ENCODE peak calls at places on chromosomes 6 and 20, in eight cellular contexts. P is stimulated activated CD8-positive, alpha-beta memory T cell treated with anti-CD3 and anti-CD28 coated beads, Interleukin-2, amount 100 ng/mL, for 1 hour; U is KBM-7; F is progenitor cell of endocrine pancreas; O is stimulated activated naive CD8-positive, alpha-beta T cell treated with anti-CD3 and anti-CD28 coated beads, Interleukin-15, amount 100 ng/mL, for 72 hours; A is effector memory CD8-positive, alpha-beta T cell; K is RWPE1; X is adipocyte. Y is an unnamed sample.

GRCh38 chr20:38275815-38276550 is 15.4 kb upstream of the KIAA1755 start:
- DNase-seq in P (no peak), U (peak), F (no peak), O (no peak), A (no peak), K (peak), X (peak), Y (no peak)

GRCh38 chr20:40689100-40689942 is at the start of gene MAFB:
- DNase-seq in P (no peak), U (peak), F (peak), O (peak), A (peak), K (peak), X (peak), Y (no peak)

GRCh38 chr20:50617022-50617421 is 74.3 kb downstream of the RIPOR3 start:
- DNase-seq in P (no peak), U (no peak), F (no peak), O (no peak), A (no peak), K (no peak), X (no peak), Y (no peak)

GRCh38 chr6:128889870-128890269 is 6.9 kb downstream of the LAMA2 start:
- DNase-seq in P (no peak), U (no peak), F (no peak), O (no peak), A (no peak), K (no peak), X (no peak), Y (no peak)

GRCh38 chr20:59004763-59005522 is 2.1 kb downstream of the CTSZ start:
- DNase-seq in P (no peak), U (peak), F (no peak), O (peak), A (no peak), K (no peak), X (no peak), Y (no peak)

GRCh38 chr20:62156592-62157386 is 13.2 kb downstream of the SS18L1 start:
- DNase-seq in P (peak), U (peak), F (peak), O (peak), A (peak), K (no peak), X (peak), Y (peak)

GRCh38 chr6:6972456-6972855 is 135.3 kb upstream of the RREB1 start:
- DNase-seq in P (no peak), U (no peak), F (no peak), O (no peak), A (no peak), K (peak), X (no peak), Y (no peak)

GRCh38 chr6:43743682-43744381 is 26.2 kb upstream of the VEGFA start:
- DNase-seq in P (no peak), U (no peak), F (no peak), O (no peak), A (no peak), K (no peak), X (no peak), Y (no peak)

GRCh38 chr20:17633221-17633849 is 48.7 kb downstream of the RRBP1 start:
- DNase-seq in P (no peak), U (no peak), F (no peak), O (no peak), A (no peak), K (no peak), X (no peak), Y (no peak)

GRCh38 chr6:149014631-149015171 is 267.9 kb downstream of the UST start:
- DNase-seq in P (no peak), U (no peak), F (no peak), O (no peak), A (no peak), K (no peak), X (no peak), Y (no peak)

GRCh38 chr20:38979842-38980241 is 17.7 kb downstream of the DHX35 start:
- DNase-seq in P (no peak), U (no peak), F (no peak), O (no peak), A (no peak), K (no peak), X (no peak), Y (no peak)

GRCh38 chr6:13545885-13546284 is 28.5 kb upstream of the SIRT5 start:
- DNase-seq in P (no peak), U (no peak), F (no peak), O (no peak), A (no peak), K (no peak), X (no peak), Y (no peak)

GRCh38 chr6:2505624-2506023 is 245.1 kb downstream of the MYLK4 start:
- DNase-seq in P (no peak), U (peak), F (no peak), O (no peak), A (no peak), K (no peak), X (no peak), Y (no peak)

GRCh38 chr20:45993197-45993951 is 15.3 kb upstream of the MMP9 start:
- DNase-seq in P (no peak), U (no peak), F (no peak), O (no peak), A (no peak), K (peak), X (peak), Y (no peak)

GRCh38 chr6:127162808-127163207 is 44.3 kb downstream of the RSPO3 start:
- DNase-seq in P (no peak), U (no peak), F (no peak), O (no peak), A (no peak), K (no peak), X (no peak), Y (no peak)

GRCh38 chr20:57386762-57387161 is 4.4 kb upstream of the RBM38 start:
- DNase-seq in P (no peak), U (no peak), F (no peak), O (no peak), A (no peak), K (no peak), X (no peak), Y (no peak)

GRCh38 chr20:10505320-10506226 is 70.5 kb downstream of the SLX4IP start:
- DNase-seq in P (no peak), U (peak), F (no peak), O (no peak), A (no peak), K (peak), X (peak), Y (no peak)

GRCh38 chr6:40722081-40722480 is 134.9 kb upstream of the LRFN2 start:
- DNase-seq in P (no peak), U (no peak), F (no peak), O (no peak), A (no peak), K (no peak), X (peak), Y (no peak)

GRCh38 chr6:15588966-15589634 is 73.7 kb downstream of the DTNBP1 start:
- DNase-seq in P (no peak), U (no peak), F (no peak), O (peak), A (no peak), K (no peak), X (peak), Y (no peak)

GRCh38 chr6:11143394-11144371 is 32.2 kb upstream of the ERVFRD-1 start:
- DNase-seq in P (no peak), U (peak), F (no peak), O (no peak), A (no peak), K (peak), X (peak), Y (no peak)

GRCh38 chr6:16635810-16636602 is 125.3 kb downstream of the ATXN1 start:
- DNase-seq in P (no peak), U (peak), F (no peak), O (peak), A (no peak), K (peak), X (peak), Y (no peak)

GRCh38 chr6:24980507-24981384 is 45.0 kb upstream of the RIPOR2 start:
- DNase-seq in P (no peak), U (no peak), F (no peak), O (no peak), A (no peak), K (no peak), X (peak), Y (no peak)

GRCh38 chr20:47603260-47603659 is 101.6 kb downstream of the NCOA3 start:
- DNase-seq in P (no peak), U (no peak), F (no peak), O (no peak), A (no peak), K (no peak), X (no peak), Y (no peak)

GRCh38 chr6:167565884-167566491 is 241.1 kb downstream of the TTLL2 start:
- DNase-seq in P (no peak), U (no peak), F (no peak), O (no peak), A (no peak), K (no peak), X (no peak), Y (no peak)

GRCh38 chr20:986733-987355 is 15.3 kb downstream of the RSPO4 start:
- DNase-seq in P (no peak), U (no peak), F (no peak), O (no peak), A (no peak), K (peak), X (no peak), Y (no peak)

GRCh38 chr20:30599990-30600389 is 657.5 kb upstream of the DEFB115 start:
- DNase-seq in P (no peak), U (no peak), F (no peak), O (no peak), A (no peak), K (no peak), X (no peak), Y (no peak)

GRCh38 chr6:42101186-42101657 is 41.2 kb downstream of the C6orf132 start:
- DNase-seq in P (no peak), U (no peak), F (no peak), O (no peak), A (no peak), K (no peak), X (no peak), Y (no peak)

GRCh38 chr6:108083349-108083748 is 8.8 kb upstream of the OSTM1 start:
- DNase-seq in P (no peak), U (no peak), F (no peak), O (no peak), A (no peak), K (no peak), X (no peak), Y (no peak)

GRCh38 chr20:20521736-20522135 is 153.8 kb downstream of the INSM1 start:
- DNase-seq in P (no peak), U (no peak), F (no peak), O (no peak), A (no peak), K (no peak), X (no peak), Y (no peak)

GRCh38 chr20:41214666-41215065 is 77.3 kb downstream of the PLCG1 start:
- DNase-seq in P (no peak), U (no peak), F (no peak), O (no peak), A (no peak), K (no peak), X (no peak), Y (no peak)

GRCh38 chr6:32886674-32887383 is 32.8 kb downstream of the PSMB9 start:
- DNase-seq in P (no peak), U (no peak), F (no peak), O (no peak), A (no peak), K (peak), X (peak), Y (no peak)

GRCh38 chr6:56637640-56638039 is 5.0 kb downstream of the DST start:
- DNase-seq in P (no peak), U (peak), F (no peak), O (no peak), A (no peak), K (peak), X (peak), Y (no peak)

GRCh38 chr20:32465092-32465900 is 107.2 kb downstream of the ASXL1 start:
- DNase-seq in P (no peak), U (no peak), F (no peak), O (no peak), A (no peak), K (no peak), X (no peak), Y (no peak)

GRCh38 chr20:24148372-24148771 is 159.8 kb upstream of the GGTLC1 start:
- DNase-seq in P (no peak), U (peak), F (no peak), O (peak), A (peak), K (no peak), X (no peak), Y (no peak)

GRCh38 chr6:169971951-169972651 is 220.7 kb downstream of the ERMARD start:
- DNase-seq in P (no peak), U (no peak), F (no peak), O (no peak), A (no peak), K (no peak), X (no peak), Y (no peak)

GRCh38 chr6:166589334-166589731 is 2.9 kb upstream of the RAMACL start:
- DNase-seq in P (no peak), U (no peak), F (no peak), O (no peak), A (no peak), K (no peak), X (no peak), Y (no peak)

GRCh38 chr6:39962831-39963230 is 28.6 kb upstream of the MOCS1 start:
- DNase-seq in P (no peak), U (no peak), F (no peak), O (no peak), A (no peak), K (no peak), X (peak), Y (no peak)